ENCODE peak calls at places on chromosomes 13 and 19, in five cellular contexts. U is body of pancreas, C is epithelial cell of proximal tubule, X is fibroblast of pulmonary artery, Q is fibroblast of lung. I is an unnamed sample.

GRCh38 chr19:55063492-55063843 is 520 bp upstream of the RDH13 start:
- DNase-seq in U (no peak), C (no peak), X (no peak), Q (no peak), I (no peak)

GRCh38 chr13:79392882-79393563 is 13.0 kb downstream of the RBM26 start:
- DNase-seq in U (no peak), C (no peak), X (no peak), Q (peak; percentile 17), I (no peak)

GRCh38 chr19:14058182-14059092 is 3.4 kb downstream of the PALM3 start:
- DNase-seq in U (no peak), C (no peak), X (no peak), Q (no peak), I (no peak)

GRCh38 chr13:20191311-20191901 is 1.3 kb downstream of the GJB2 start:
- DNase-seq in U (no peak), C (no peak), X (no peak), Q (no peak), I (no peak)

GRCh38 chr13:111906816-111907215 is 160.1 kb upstream of the SOX1 start:
- DNase-seq in U (no peak), C (no peak), X (no peak), Q (no peak), I (no peak)

GRCh38 chr19:49338023-49338677 is 2.9 kb downstream of the CD37 start:
- DNase-seq in U (no peak), C (no peak), X (no peak), Q (no peak), I (no peak)

GRCh38 chr13:110232146-110232545 is 74.8 kb downstream of the COL4A1 start:
- DNase-seq in U (no peak), C (no peak), X (no peak), Q (no peak), I (no peak)

GRCh38 chr19:8001995-8002849 is 3.2 kb downstream of the ELAVL1 start:
- DNase-seq in U (peak; percentile 80), C (no peak), X (peak; percentile 85), Q (peak; percentile 69), I (no peak)

GRCh38 chr19:35471946-35472345 is 18.3 kb downstream of the KRTDAP start:
- DNase-seq in U (no peak), C (no peak), X (no peak), Q (no peak), I (no peak)

GRCh38 chr19:35478794-35479193 is 11.5 kb downstream of the KRTDAP start:
- DNase-seq in U (no peak), C (no peak), X (no peak), Q (no peak), I (no peak)

GRCh38 chr19:35479278-35479677 is 11.0 kb downstream of the KRTDAP start:
- DNase-seq in U (no peak), C (no peak), X (no peak), Q (no peak), I (no peak)

GRCh38 chr19:35474104-35474503 is 16.2 kb downstream of the KRTDAP start:
- DNase-seq in U (no peak), C (no peak), X (no peak), Q (no peak), I (no peak)

GRCh38 chr19:35476149-35476548 is 14.1 kb downstream of the KRTDAP start:
- DNase-seq in U (no peak), C (no peak), X (no peak), Q (no peak), I (no peak)
- TF ChIP-seq CTCF in U (no peak), C (peak; percentile 25), X (no peak), Q (no peak), I (peak; percentile 36)

DNA sequence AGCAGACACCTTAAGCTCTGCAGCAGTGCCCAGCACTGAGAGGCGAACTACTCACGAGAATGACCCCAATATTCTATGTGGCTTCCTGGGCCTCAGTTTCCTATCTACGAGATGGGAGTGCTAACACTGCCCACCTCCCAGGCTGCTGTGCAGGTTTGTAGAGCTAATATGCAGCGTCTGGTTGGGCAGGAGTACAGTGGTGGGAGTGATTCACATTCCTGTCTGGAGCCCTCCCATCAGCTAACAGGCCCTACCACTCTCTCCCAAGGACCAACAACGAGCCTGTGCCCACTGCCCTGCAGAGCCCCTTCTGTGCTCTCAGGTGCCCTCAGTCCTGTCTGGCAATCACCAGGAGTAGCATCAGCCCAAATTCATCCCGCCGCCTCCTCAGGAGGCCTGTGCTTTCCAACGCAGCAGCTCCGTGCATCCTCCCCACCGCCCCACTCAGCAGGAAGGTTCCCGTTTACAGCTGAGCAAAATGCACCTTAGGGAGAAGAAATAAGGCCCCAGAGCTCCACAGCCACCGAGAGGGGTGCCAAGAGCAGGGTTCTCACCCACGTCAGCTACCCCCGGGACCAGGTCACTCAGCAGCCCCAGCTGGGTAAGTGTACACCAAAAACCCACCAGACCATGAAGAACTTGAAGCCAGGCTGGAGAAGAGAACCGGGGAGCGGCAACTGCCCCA is 6.6 kb downstream of the AKT2 start:
- DNase-seq in U (no peak), C (no peak), X (no peak), Q (no peak), I (no peak)
- H3K4me3 ChIP-seq in U (no peak overlapping the region), C (peak overlapping the region; percentile 24), X (peak overlapping the region; percentile 3), Q (peak overlapping the region; percentile 47), I (no peak overlapping the region)

DNA sequence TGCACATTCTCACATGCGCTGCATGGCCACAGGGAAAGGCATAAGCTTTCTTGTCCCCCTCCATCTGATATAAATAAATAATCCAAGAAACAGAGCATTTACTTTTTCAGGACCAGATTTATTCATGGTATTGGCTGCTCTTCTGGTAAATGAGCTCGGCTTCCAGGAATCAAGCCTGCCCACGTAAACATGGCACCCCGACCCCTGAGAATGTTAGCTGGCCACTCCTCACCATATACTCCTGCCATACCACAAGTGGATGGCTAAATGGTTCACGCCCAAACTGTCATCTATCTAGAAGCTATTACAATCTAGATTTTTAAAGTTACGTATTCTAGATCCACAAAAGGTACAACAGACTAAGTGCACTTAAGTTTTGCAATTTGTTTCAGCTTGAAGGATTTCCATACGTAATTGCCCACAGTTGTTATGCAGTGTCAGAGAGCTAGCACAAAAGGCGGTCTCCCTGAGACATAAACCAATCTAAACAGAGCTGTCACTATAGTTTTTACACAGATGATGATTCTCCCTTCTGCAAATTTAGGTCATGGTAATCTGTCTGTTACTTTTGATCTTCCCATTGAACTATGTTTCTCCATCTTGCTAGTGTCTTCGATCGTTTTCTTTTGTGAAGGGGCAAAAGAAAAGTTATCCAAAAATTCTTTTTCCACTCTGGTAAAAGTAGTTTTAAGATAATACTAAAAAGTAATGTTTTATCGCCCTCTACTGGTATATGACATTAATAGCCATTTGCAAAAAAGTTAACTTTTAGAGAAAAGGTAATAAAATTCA is 16.2 kb upstream of the FOXO1 start:
- DNase-seq in U (no peak), C (no peak), X (no peak), Q (peak; percentile 62), I (no peak)
- TF ChIP-seq CTCF in U (peak; percentile 53), C (peak; percentile 34), X (peak; percentile 43), Q (no peak), I (peak; percentile 33)

GRCh38 chr13:23966221-23966690 is 69.0 kb upstream of the C1QTNF9B start:
- DNase-seq in U (no peak), C (no peak), X (no peak), Q (no peak), I (no peak)
- H3K4me3 ChIP-seq in U (no peak overlapping the region), C (no peak overlapping the region), X (no peak overlapping the region), Q (peak overlapping the region; percentile 3), I (no peak overlapping the region)

GRCh38 chr13:44971656-44972595 is 17.3 kb downstream of the NUFIP1 start:
- DNase-seq in U (no peak), C (no peak), X (peak; percentile 10), Q (no peak), I (no peak)

GRCh38 chr13:44969858-44970484 is 19.3 kb downstream of the NUFIP1 start:
- DNase-seq in U (peak; percentile 39), C (peak; percentile 23), X (peak; percentile 81), Q (peak; percentile 76), I (no peak)

GRCh38 chr13:44972956-44973581 is 16.2 kb downstream of the NUFIP1 start:
- DNase-seq in U (no peak), C (no peak), X (peak; percentile 55), Q (peak; percentile 54), I (no peak)

GRCh38 chr13:44961997-44962396 is 27.3 kb downstream of the NUFIP1 start:
- DNase-seq in U (no peak), C (no peak), X (no peak), Q (no peak), I (no peak)

DNA sequence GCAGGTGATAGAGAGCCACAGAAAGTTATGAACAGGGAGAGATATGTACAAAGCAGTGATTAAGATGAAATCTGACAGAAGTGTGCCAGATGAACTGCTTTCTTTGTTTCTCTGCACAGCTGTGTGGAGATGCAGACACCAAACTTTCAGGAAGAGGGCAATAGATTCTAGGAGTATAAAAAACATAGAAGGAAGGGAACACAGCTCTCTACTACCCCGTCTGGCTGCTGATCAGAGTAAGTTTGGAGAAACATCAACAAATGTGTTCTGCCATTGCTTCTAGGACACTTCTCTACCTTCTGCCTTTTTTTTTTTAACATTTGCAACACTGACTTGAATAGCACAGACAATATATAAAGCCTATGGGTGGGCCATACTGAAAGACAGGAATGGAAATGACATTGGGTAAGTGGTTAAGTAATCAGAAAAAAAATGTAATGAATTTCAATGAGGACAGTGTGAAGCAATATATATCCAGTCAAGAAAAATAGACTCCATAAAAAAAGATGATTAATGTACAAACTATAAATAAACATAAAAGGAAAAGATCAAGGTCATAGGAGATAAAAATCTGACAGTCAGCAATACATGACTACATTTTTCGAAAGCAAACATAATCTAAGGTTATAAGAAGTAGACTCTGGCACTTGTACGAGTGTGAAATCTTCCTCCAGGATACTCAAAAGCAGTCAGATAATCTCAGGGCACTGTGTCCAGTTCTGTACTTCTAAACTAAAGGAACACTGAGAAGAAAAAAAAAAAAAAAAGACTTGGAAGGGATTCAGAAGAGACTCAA is 21.4 kb downstream of the NUFIP1 start:
- DNase-seq in U (peak; percentile 23), C (no peak), X (peak; percentile 63), Q (peak; percentile 57), I (no peak)
- TF ChIP-seq CTCF in U (no peak), C (peak; percentile 35), X (peak; percentile 56), Q (peak; percentile 47), I (peak; percentile 34)

GRCh38 chr19:35712529-35712909 is 5.3 kb upstream of the KMT2B start:
- DNase-seq in U (no peak), C (no peak), X (no peak), Q (no peak), I (no peak)
- H3K4me3 ChIP-seq in U (no peak overlapping the region), C (no peak overlapping the region), X (no peak overlapping the region), Q (no peak overlapping the region), I (no peak overlapping the region)

GRCh38 chr13:45121421-45121820 is 1.1 kb downstream of the GTF2F2 start:
- DNase-seq in U (no peak), C (peak; percentile 48), X (peak; percentile 46), Q (peak; percentile 33), I (no peak)
- TF ChIP-seq CTCF in U (no peak), C (peak; percentile 36), X (peak; percentile 25), Q (no peak), I (peak; percentile 37)

I was measured in retinal pigment epithelial cell.